ENCODE peak calls at places on chromosomes 6 and 20, in seven cellular contexts. Y, F, R, X, P, V and M are unnamed samples.

GRCh38 chr6:53629120-53629477 is 36.5 kb downstream of the KLHL31 start:
- DNase-seq in Y (no peak), F (no peak), R (no peak), X (no peak), P (no peak), V (no peak), M (no peak)

GRCh38 chr6:97040355-97040860 is 115.9 kb downstream of the KLHL32 start:
- DNase-seq in Y (no peak), F (no peak), R (no peak), X (no peak), P (no peak), V (no peak), M (no peak)

GRCh38 chr6:160328447-160328846 is 19.7 kb upstream of the SLC22A3 start:
- DNase-seq in Y (no peak), F (no peak), R (no peak), X (no peak), P (no peak), V (no peak), M (no peak)

GRCh38 chr20:19783966-19784401 is 25.9 kb downstream of the RIN2 start:
- DNase-seq in Y (peak), F (no peak), R (no peak), X (no peak), P (no peak), V (no peak), M (no peak)

GRCh38 chr6:159094444-159095252 is 49.9 kb upstream of the TAGAP start:
- DNase-seq in Y (no peak), F (no peak), R (peak), X (no peak), P (peak), V (no peak), M (no peak)

GRCh38 chr20:35172434-35172806 is 548 bp downstream of the PROCR start:
- DNase-seq in Y (no peak), F (peak), R (no peak), X (no peak), P (no peak), V (no peak), M (no peak)

GRCh38 chr20:34516874-34517542 is 786 bp downstream of the DYNLRB1 start:
- DNase-seq in Y (no peak), F (no peak), R (no peak), X (no peak), P (no peak), V (peak), M (no peak)

GRCh38 chr20:53874706-53875105 is 195.7 kb downstream of the BCAS1 start:
- DNase-seq in Y (no peak), F (no peak), R (no peak), X (no peak), P (no peak), V (no peak), M (no peak)

GRCh38 chr20:36836591-36837329 is 39.2 kb upstream of the TLDC2 start:
- DNase-seq in Y (no peak), F (peak), R (peak), X (no peak), P (peak), V (peak), M (peak)

GRCh38 chr6:3634417-3634816 is 117.1 kb downstream of the PXDC1 start:
- DNase-seq in Y (no peak), F (no peak), R (no peak), X (no peak), P (no peak), V (no peak), M (no peak)

GRCh38 chr6:74091133-74091793 is 395.3 kb downstream of the CD109 start:
- DNase-seq in Y (no peak), F (no peak), R (no peak), X (no peak), P (peak), V (peak), M (no peak)

GRCh38 chr6:50543666-50544065 is 169.7 kb upstream of the TFAP2D start:
- DNase-seq in Y (no peak), F (no peak), R (no peak), X (no peak), P (no peak), V (no peak), M (no peak)

GRCh38 chr6:96162711-96163120 is 146.9 kb downstream of the FUT9 start:
- DNase-seq in Y (no peak), F (no peak), R (peak), X (no peak), P (no peak), V (no peak), M (no peak)

GRCh38 chr20:60013296-60014142 is 55.3 kb downstream of the CDH26 start:
- DNase-seq in Y (no peak), F (no peak), R (no peak), X (no peak), P (no peak), V (no peak), M (no peak)

GRCh38 chr20:62880147-62880934 is 18.7 kb upstream of the TCFL5 start:
- DNase-seq in Y (no peak), F (peak), R (no peak), X (no peak), P (no peak), V (no peak), M (no peak)

GRCh38 chr6:12099623-12100022 is 87.5 kb downstream of the HIVEP1 start:
- DNase-seq in Y (no peak), F (no peak), R (no peak), X (no peak), P (no peak), V (no peak), M (no peak)

GRCh38 chr20:15475483-15475882 is 1097.8 kb downstream of the KIF16B start:
- DNase-seq in Y (no peak), F (no peak), R (no peak), X (peak), P (peak), V (peak), M (no peak)

GRCh38 chr6:31658158-31658688 is 2.4 kb downstream of the C6orf47 start:
- DNase-seq in Y (no peak), F (no peak), R (no peak), X (no peak), P (no peak), V (no peak), M (no peak)

GRCh38 chr6:150813993-150814359 is 51.5 kb upstream of the MTHFD1L start:
- DNase-seq in Y (no peak), F (peak), R (no peak), X (no peak), P (no peak), V (no peak), M (no peak)

GRCh38 chr20:54668271-54669053 is 193.1 kb downstream of the DOK5 start:
- DNase-seq in Y (no peak), F (no peak), R (peak), X (no peak), P (peak), V (peak), M (peak)

GRCh38 chr6:55034752-55035151 is 139.6 kb upstream of the HCRTR2 start:
- DNase-seq in Y (no peak), F (no peak), R (no peak), X (no peak), P (no peak), V (no peak), M (no peak)

GRCh38 chr6:138577151-138577915 is 78.0 kb upstream of the NHSL1 start:
- DNase-seq in Y (no peak), F (no peak), R (no peak), X (no peak), P (no peak), V (peak), M (no peak)

GRCh38 chr6:169222126-169222525 is 31.5 kb downstream of the THBS2 start:
- DNase-seq in Y (no peak), F (no peak), R (no peak), X (no peak), P (no peak), V (no peak), M (no peak)

GRCh38 chr6:79463721-79464120 is 73.5 kb downstream of the LCA5 start:
- DNase-seq in Y (no peak), F (no peak), R (peak), X (no peak), P (no peak), V (no peak), M (no peak)

GRCh38 chr6:1596088-1596852 is 13.4 kb upstream of the FOXC1 start:
- DNase-seq in Y (no peak), F (peak), R (peak), X (peak), P (peak), V (peak), M (peak)

GRCh38 chr6:112205521-112206458 is 48.6 kb downstream of the LAMA4 start:
- DNase-seq in Y (no peak), F (no peak), R (peak), X (no peak), P (no peak), V (peak), M (no peak)

GRCh38 chr6:36686668-36687513 is 8.4 kb downstream of the CDKN1A start:
- DNase-seq in Y (no peak), F (no peak), R (peak), X (no peak), P (no peak), V (no peak), M (no peak)

GRCh38 chr6:30013296-30013922 is 47.7 kb upstream of the POLR1H start:
- DNase-seq in Y (no peak), F (no peak), R (peak), X (no peak), P (peak), V (peak), M (peak)

GRCh38 chr6:169227116-169227515 is 26.5 kb downstream of the THBS2 start:
- DNase-seq in Y (no peak), F (no peak), R (no peak), X (no peak), P (no peak), V (no peak), M (no peak)

GRCh38 chr6:27582928-27583725 is 110.2 kb upstream of the ZNF184 start:
- DNase-seq in Y (no peak), F (peak), R (peak), X (no peak), P (no peak), V (peak), M (peak)

GRCh38 chr20:59482581-59483187 is 121.7 kb upstream of the PHACTR3 start:
- DNase-seq in Y (no peak), F (no peak), R (no peak), X (no peak), P (no peak), V (no peak), M (no peak)

DNA sequence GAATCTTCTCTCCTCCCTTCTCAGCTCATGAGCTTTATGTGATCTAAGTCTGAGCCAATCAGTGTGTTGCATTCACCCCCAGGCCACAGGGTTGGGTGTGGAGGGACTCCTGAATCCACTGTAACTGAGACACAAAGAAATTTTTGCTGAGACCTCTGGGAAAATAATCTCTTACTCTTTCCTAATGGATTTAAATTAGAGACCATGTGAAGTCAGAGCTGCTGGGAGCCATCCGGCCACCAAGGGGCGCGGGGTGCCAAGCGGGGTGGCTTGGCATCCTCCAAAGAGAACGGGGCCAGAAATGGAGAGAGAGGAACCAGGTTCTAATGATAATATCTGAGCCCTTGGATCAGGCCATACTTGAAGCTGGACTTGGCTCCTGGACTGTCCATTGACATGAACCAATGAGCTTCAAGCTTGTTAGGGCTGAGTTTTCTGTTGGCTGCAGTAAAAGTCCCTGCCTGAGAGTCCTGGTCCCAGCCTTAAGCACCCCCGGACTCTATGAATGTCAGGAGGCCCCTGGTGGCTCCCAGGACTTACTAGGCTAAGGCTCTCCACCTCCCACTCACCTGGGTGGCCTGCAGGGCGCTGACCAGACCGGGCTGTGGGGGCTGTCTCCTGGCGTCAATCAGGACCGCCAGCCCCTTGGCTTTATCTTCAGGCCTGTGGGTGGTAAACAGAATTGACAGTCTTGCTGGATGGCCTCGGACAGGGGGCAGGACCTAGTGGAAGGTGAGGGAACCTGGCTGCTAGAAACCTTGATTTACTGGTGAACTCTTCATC is 32.8 kb downstream of the KIAA1755 start:
- DNase-seq in Y (no peak), F (peak), R (no peak), X (no peak), P (no peak), V (no peak), M (no peak)
- TF ChIP-seq CTCF in Y (no peak), F (no peak), R (no peak), X (no peak), P (no peak), V (no peak), M (no peak)

DNA sequence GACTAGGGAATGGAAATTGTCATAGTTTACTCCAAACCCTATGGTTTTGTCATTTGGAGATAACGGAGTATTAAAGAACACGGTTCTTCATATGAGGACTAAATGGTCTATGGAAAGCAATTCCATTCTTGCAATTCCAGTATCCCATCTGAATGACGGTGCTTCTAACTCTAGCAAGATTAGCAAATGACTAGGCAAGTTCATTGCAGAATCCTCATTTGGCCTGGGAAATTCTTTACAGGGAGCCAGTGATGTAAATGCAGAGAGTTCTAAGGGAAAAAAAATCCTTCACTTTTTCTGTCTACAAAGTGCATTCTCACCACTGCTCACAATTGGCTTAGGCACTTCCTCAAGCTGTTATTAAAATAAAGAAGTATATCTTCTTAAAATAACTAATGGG is 111.5 kb downstream of the MOXD1 start:
- DNase-seq in Y (no peak), F (no peak), R (no peak), X (no peak), P (no peak), V (no peak), M (no peak)
- TF ChIP-seq CTCF in Y (no peak), F (no peak), R (no peak), X (no peak), P (no peak), V (no peak), M (no peak)

DNA sequence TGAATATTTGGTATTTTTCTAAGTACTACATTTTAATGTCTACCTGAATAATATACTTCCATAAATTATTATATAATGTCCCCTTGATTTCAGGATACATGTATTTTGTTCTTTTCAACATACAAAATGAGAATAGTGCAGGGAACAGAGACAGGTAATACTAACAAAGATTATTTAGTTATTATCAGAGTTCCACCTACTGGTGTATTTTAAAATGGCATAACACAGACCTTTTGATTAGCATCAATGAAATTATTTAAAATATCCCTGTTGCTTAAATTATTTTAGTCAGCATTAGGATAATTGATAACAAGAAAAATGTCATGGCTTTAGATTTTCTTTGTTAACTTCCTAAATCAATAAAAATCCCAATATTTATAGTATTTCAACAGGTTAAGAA is 184.0 kb downstream of the PRDM13 start:
- DNase-seq in Y (no peak), F (no peak), R (no peak), X (no peak), P (no peak), V (peak), M (no peak)
- TF ChIP-seq CTCF in Y (peak), F (peak), R (peak), X (no peak), P (peak), V (peak), M (peak)

GRCh38 chr6:129731396-129731795 is 21.4 kb upstream of the ARHGAP18 start:
- DNase-seq in Y (no peak), F (no peak), R (peak), X (no peak), P (no peak), V (no peak), M (no peak)

GRCh38 chr6:129732542-129732941 is 22.6 kb upstream of the ARHGAP18 start:
- DNase-seq in Y (no peak), F (no peak), R (no peak), X (no peak), P (no peak), V (no peak), M (no peak)

GRCh38 chr6:129732034-129732433 is 22.1 kb upstream of the ARHGAP18 start:
- DNase-seq in Y (no peak), F (no peak), R (peak), X (no peak), P (no peak), V (no peak), M (no peak)

GRCh38 chr6:129730477-129731165 is 20.6 kb upstream of the ARHGAP18 start:
- DNase-seq in Y (no peak), F (no peak), R (peak), X (no peak), P (peak), V (peak), M (no peak)

GRCh38 chr6:129733290-129733689 is 23.3 kb upstream of the ARHGAP18 start:
- DNase-seq in Y (no peak), F (no peak), R (no peak), X (no peak), P (no peak), V (no peak), M (no peak)
- TF ChIP-seq CTCF in Y (no peak), F (no peak), R (no peak), X (no peak), P (no peak), V (no peak), M (no peak)

GRCh38 chr20:41089555-41089954 is 47.8 kb upstream of the PLCG1 start:
- DNase-seq in Y (no peak), F (no peak), R (no peak), X (no peak), P (no peak), V (no peak), M (no peak)
- TF ChIP-seq CTCF in Y (no peak), F (no peak), R (peak), X (no peak), P (no peak), V (peak), M (no peak)

GRCh38 chr6:14983599-14984296 is 262.1 kb upstream of the JARID2 start:
- DNase-seq in Y (no peak), F (no peak), R (no peak), X (no peak), P (no peak), V (no peak), M (no peak)

GRCh38 chr6:14986370-14986769 is 259.5 kb upstream of the JARID2 start:
- DNase-seq in Y (no peak), F (no peak), R (no peak), X (no peak), P (no peak), V (no peak), M (no peak)

GRCh38 chr6:14984454-14984853 is 261.4 kb upstream of the JARID2 start:
- DNase-seq in Y (no peak), F (no peak), R (no peak), X (peak), P (no peak), V (no peak), M (no peak)

GRCh38 chr6:14985366-14985765 is 260.5 kb upstream of the JARID2 start:
- DNase-seq in Y (no peak), F (no peak), R (no peak), X (no peak), P (no peak), V (no peak), M (no peak)

DNA sequence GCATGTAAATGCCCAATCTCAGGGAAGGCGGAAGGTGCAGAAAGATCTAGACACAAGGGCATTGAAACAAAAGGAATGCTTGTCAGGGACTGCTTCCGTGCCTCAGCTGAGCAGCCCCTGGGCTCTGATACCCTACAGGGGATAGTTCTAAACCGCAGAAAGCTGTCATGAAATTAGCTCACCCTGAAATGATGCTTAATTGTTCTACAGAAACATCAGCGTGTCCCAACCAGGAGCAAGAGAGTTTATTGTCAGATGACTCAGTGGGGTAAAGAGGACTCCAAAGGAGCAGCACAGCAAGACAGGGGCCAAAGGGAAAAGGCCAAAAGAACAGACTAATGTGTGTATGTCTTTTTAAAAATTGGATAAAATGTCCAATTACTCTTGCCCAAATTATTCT is 258.4 kb upstream of the JARID2 start:
- DNase-seq in Y (no peak), F (no peak), R (no peak), X (no peak), P (no peak), V (no peak), M (no peak)
- TF ChIP-seq CTCF in Y (no peak), F (no peak), R (no peak), X (no peak), P (no peak), V (no peak), M (no peak)

GRCh38 chr20:11438412-11438811 is 479.3 kb upstream of the BTBD3 start:
- DNase-seq in Y (no peak), F (no peak), R (no peak), X (no peak), P (no peak), V (peak), M (no peak)

GRCh38 chr20:11432407-11432806 is 485.3 kb upstream of the BTBD3 start:
- DNase-seq in Y (peak), F (no peak), R (no peak), X (no peak), P (no peak), V (peak), M (no peak)

GRCh38 chr20:11437611-11438380 is 479.9 kb upstream of the BTBD3 start:
- DNase-seq in Y (no peak), F (no peak), R (no peak), X (no peak), P (no peak), V (no peak), M (no peak)

GRCh38 chr20:11431613-11432012 is 486.1 kb upstream of the BTBD3 start:
- DNase-seq in Y (no peak), F (no peak), R (no peak), X (no peak), P (no peak), V (no peak), M (no peak)

DNA sequence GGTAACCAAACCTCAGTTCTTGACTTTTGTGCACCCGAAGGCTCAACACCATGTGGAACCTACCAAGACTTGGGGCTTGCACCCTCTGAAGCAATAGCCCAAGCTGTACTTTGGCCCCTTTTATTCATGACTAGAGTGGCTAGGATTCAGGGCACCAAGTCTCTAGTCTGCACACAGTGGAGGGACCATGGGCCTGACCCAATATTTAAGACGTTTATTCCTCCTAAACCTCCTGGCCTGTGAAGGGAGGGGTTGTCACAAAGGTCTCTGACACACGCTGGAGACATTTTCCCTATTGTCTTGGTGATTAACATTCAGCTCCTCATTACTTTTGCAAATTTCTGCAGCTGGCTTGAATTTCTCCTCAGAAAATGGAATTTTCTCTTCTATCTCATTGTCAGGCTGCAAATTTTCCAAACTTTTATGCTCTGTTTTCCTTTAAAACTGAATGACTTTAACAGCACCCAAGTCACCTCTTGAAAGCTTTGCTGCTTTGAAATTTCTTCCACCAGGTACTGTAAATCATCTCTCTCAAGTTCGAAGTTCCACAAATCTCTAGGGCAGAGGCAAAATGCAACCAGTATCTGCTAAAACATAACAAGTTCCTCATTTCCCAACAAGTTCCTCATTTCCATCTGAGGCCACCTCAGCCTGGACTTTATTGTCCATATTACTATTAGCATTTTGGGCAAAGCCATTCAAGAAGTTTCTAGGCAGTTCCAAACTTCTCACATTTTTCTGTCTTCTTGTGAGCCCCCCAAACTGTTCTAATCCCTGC is 481.4 kb upstream of the BTBD3 start:
- DNase-seq in Y (no peak), F (no peak), R (no peak), X (no peak), P (no peak), V (no peak), M (no peak)
- TF ChIP-seq CTCF in Y (no peak), F (no peak), R (no peak), X (no peak), P (no peak), V (no peak), M (no peak)